ENCODE peak calls at places on chromosomes 11 and 22, in eight cellular contexts. F is H9; A is NCI-H146; P is psoas muscle; H is NCI-H2081 treated with DMSO at 0.1 percent for 48 hours; Q is fibroblast of mammary gland; M is stimulated activated naive CD8-positive, alpha-beta T cell treated with anti-CD3 and anti-CD28 coated beads, Interleukin-15, amount 100 ng/mL, for 72 hours; U is NCI-H774. N is an unnamed sample.

GRCh38 chr11:121414141-121414918 is 37.8 kb upstream of the SORL1 start:
- DNase-seq in M (no peak), H (no peak), F (no peak), U (no peak), A (no peak), P (no peak), Q (no peak), N (no peak)

GRCh38 chr11:108870373-108871020 is 205.6 kb downstream of the DDX10 start:
- DNase-seq in A (no peak), P (no peak), Q (peak), U (no peak), H (no peak), M (no peak), F (no peak), N (peak)

GRCh38 chr11:121630041-121630440 is 177.3 kb upstream of the SORL1-AS1 start:
- DNase-seq in H (no peak), F (no peak), P (no peak), U (no peak), M (no peak), Q (peak), A (no peak), N (peak)

GRCh38 chr11:4211991-4212390 is 117.4 kb downstream of the RRM1 start:
- DNase-seq in M (no peak), Q (no peak), P (no peak), A (no peak), U (no peak), F (peak), H (no peak), N (no peak)

GRCh38 chr11:73235236-73235786 is 17.2 kb downstream of the P2RY2 start:
- DNase-seq in M (no peak), A (no peak), F (no peak), Q (no peak), U (no peak), H (no peak), P (no peak), N (no peak)

GRCh38 chr11:75270896-75271415 is 30.4 kb downstream of the TPBGL start:
- DNase-seq in Q (peak), M (no peak), U (no peak), F (no peak), A (no peak), H (no peak), P (no peak), N (peak)

GRCh38 chr11:6315811-6316425 is 4.4 kb downstream of the CAVIN3 start:
- DNase-seq in Q (peak), M (peak), A (peak), H (peak), U (peak), P (peak), F (peak), N (peak)

GRCh38 chr11:45919806-45920530 is 2.3 kb upstream of the PEX16 start:
- DNase-seq in H (no peak), Q (no peak), M (no peak), F (no peak), U (no peak), A (no peak), P (peak), N (no peak)

GRCh38 chr22:50274311-50274710 is 4.1 kb upstream of the MAPK11 start:
- DNase-seq in Q (peak), P (peak), M (peak), A (peak), U (no peak), H (no peak), F (no peak), N (peak)

GRCh38 chr11:66851698-66852465 is 5.0 kb upstream of the LRFN4 start:
- DNase-seq in Q (no peak), M (no peak), F (peak), U (no peak), H (no peak), P (no peak), A (no peak), N (no peak)

GRCh38 chr11:19907839-19908238 is 195.2 kb downstream of the NAV2 start:
- DNase-seq in F (no peak), Q (no peak), A (no peak), M (no peak), P (no peak), H (no peak), U (no peak), N (no peak)

GRCh38 chr11:12715941-12716340 is 41.7 kb downstream of the TEAD1 start:
- DNase-seq in P (no peak), Q (no peak), F (no peak), M (no peak), U (no peak), A (no peak), H (no peak), N (no peak)

GRCh38 chr22:49508561-49508960 is 319.1 kb downstream of the BRD1 start:
- DNase-seq in F (no peak), A (no peak), Q (no peak), U (no peak), P (no peak), M (no peak), H (no peak), N (no peak)

GRCh38 chr22:42080287-42080686 is 787 bp downstream of the SMDT1 start:
- DNase-seq in Q (peak), H (no peak), F (no peak), M (no peak), U (no peak), P (no peak), A (peak), N (peak)

GRCh38 chr11:61139391-61139790 is 21.8 kb downstream of the VPS37C start:
- DNase-seq in Q (no peak), M (no peak), F (no peak), A (no peak), P (no peak), U (no peak), H (no peak), N (no peak)

GRCh38 chr11:104665631-104666030 is 232.6 kb downstream of the CASP12 start:
- DNase-seq in M (no peak), H (no peak), U (no peak), F (no peak), Q (peak), P (no peak), A (peak), N (peak)

GRCh38 chr11:17403977-17404759 is 15.7 kb upstream of the KCNJ11 start:
- DNase-seq in P (no peak), A (no peak), U (no peak), H (no peak), Q (peak), M (no peak), F (no peak), N (peak)

GRCh38 chr11:47980093-47980906 is at the start of gene PTPRJ:
- DNase-seq in F (peak), H (no peak), Q (no peak), P (peak), A (peak), M (peak), U (peak), N (peak)

GRCh38 chr11:63847363-63847762 is 8.5 kb downstream of the MARK2 start:
- DNase-seq in U (no peak), P (no peak), H (no peak), M (no peak), A (no peak), Q (no peak), F (peak), N (no peak)

N was measured in fibroblast of pulmonary artery.